ENCODE peak calls at places on chromosome 1, in seven cellular contexts. A, Z, V, M, G, T and R are unnamed samples.
A peak's percentile ranks its signal among the peaks of the same experiment; 100 is the strongest.

GRCh38 chr1:214546886-214547641 is 4.3 kb downstream of the PTPN14 start:
- DNase-seq in A (no peak), Z (no peak), V (no peak), M (no peak), G (no peak), T (no peak), R (no peak)

GRCh38 chr1:18573170-18573569 is 57.5 kb upstream of the PAX7 start:
- DNase-seq in A (no peak), Z (no peak), V (no peak), M (no peak), G (no peak), T (no peak), R (no peak)

GRCh38 chr1:202710070-202711025 is at the start of gene SYT2:
- DNase-seq in A (peak; percentile 32), Z (no peak), V (no peak), M (no peak), G (no peak), T (no peak), R (no peak)

GRCh38 chr1:1122981-1123480 is 7.1 kb upstream of the C1orf159 start:
- DNase-seq in A (peak; percentile 82), Z (no peak), V (no peak), M (peak; percentile 24), G (no peak), T (no peak), R (no peak)

GRCh38 chr1:221188531-221188930 is 309.3 kb downstream of the HLX start:
- DNase-seq in A (no peak), Z (no peak), V (no peak), M (no peak), G (no peak), T (no peak), R (no peak)

GRCh38 chr1:161989801-161990200 is 33.9 kb downstream of the OLFML2B start:
- DNase-seq in A (no peak), Z (no peak), V (no peak), M (no peak), G (no peak), T (no peak), R (no peak)

GRCh38 chr1:20587639-20588017 is 1.3 kb upstream of the CDA start:
- DNase-seq in A (no peak), Z (no peak), V (no peak), M (no peak), G (no peak), T (no peak), R (no peak)

GRCh38 chr1:8711161-8711560 is 106.3 kb downstream of the RERE start:
- DNase-seq in A (no peak), Z (no peak), V (no peak), M (no peak), G (no peak), T (no peak), R (no peak)

GRCh38 chr1:244988521-244988920 is 124.2 kb upstream of the HNRNPU start:
- DNase-seq in A (no peak), Z (no peak), V (no peak), M (no peak), G (no peak), T (no peak), R (no peak)

GRCh38 chr1:2049225-2049516 is 1.0 kb upstream of the PRKCZ start:
- DNase-seq in A (no peak), Z (no peak), V (no peak), M (no peak), G (no peak), T (no peak), R (no peak)

GRCh38 chr1:205692406-205692805 is 12.1 kb upstream of the SLC45A3 start:
- DNase-seq in A (no peak), Z (no peak), V (no peak), M (no peak), G (no peak), T (no peak), R (no peak)

GRCh38 chr1:207172885-207173284 is 68.9 kb downstream of the C4BPA start:
- DNase-seq in A (peak; percentile 34), Z (no peak), V (no peak), M (no peak), G (no peak), T (no peak), R (no peak)

GRCh38 chr1:112840631-112841624 is 115.1 kb downstream of the SLC16A1 start:
- DNase-seq in A (no peak), Z (no peak), V (no peak), M (no peak), G (no peak), T (no peak), R (no peak)